ENCODE peak calls at places on chromosomes 3 and 15, in nine cellular contexts. H, P, N, S, O, G, R, Z and F are unnamed samples.

GRCh38 chr3:49790626-49791411 is 4.5 kb upstream of the IP6K1 start:
- DNase-seq in H (no peak), P (no peak), N (peak; percentile 19), S (no peak), O (no peak), G (no peak), R (no peak), Z (no peak), F (no peak)

GRCh38 chr3:56748663-56749231 is 53.0 kb downstream of the ARHGEF3 start:
- DNase-seq in H (no peak), P (no peak), N (no peak), S (no peak), O (no peak), G (no peak), R (no peak), Z (no peak), F (no peak)

GRCh38 chr3:170189396-170190256 is 8.1 kb upstream of the PHC3 start:
- DNase-seq in H (no peak), P (no peak), N (no peak), S (no peak), O (no peak), G (peak; percentile 53), R (no peak), Z (no peak), F (no peak)

GRCh38 chr3:12870942-12871341 is 29.6 kb upstream of the RPL32 start:
- DNase-seq in H (no peak), P (no peak), N (peak; percentile 75), S (peak; percentile 40), O (no peak), G (peak; percentile 94), R (no peak), Z (no peak), F (no peak)

GRCh38 chr15:89155656-89156055 is 65.7 kb downstream of the RLBP1 start:
- DNase-seq in H (no peak), P (no peak), N (no peak), S (no peak), O (no peak), G (no peak), R (no peak), Z (no peak), F (no peak)

GRCh38 chr3:11291808-11292207 is 19.6 kb downstream of the ATG7 start:
- DNase-seq in H (no peak), P (no peak), N (no peak), S (no peak), O (no peak), G (no peak), R (no peak), Z (no peak), F (no peak)

GRCh38 chr3:186839874-186840641 is 2.5 kb upstream of the ADIPOQ start:
- DNase-seq in H (no peak), P (no peak), N (peak; percentile 82), S (peak; percentile 96), O (no peak), G (peak; percentile 82), R (peak; percentile 83), Z (no peak), F (no peak)

GRCh38 chr3:13135251-13135810 is 62.1 kb upstream of the IQSEC1 start:
- DNase-seq in H (no peak), P (no peak), N (no peak), S (no peak), O (no peak), G (no peak), R (no peak), Z (no peak), F (no peak)

GRCh38 chr3:78757734-78758133 is 1010.1 kb downstream of the ROBO1 start:
- DNase-seq in H (no peak), P (no peak), N (no peak), S (no peak), O (no peak), G (no peak), R (no peak), Z (no peak), F (no peak)